ENCODE peak calls at places on chromosomes 6 and 20, in nine cellular contexts. R, C, Z, H, Q, G, V, J and O are unnamed samples.

GRCh38 chr6:138334000-138334399 is 43.7 kb upstream of the SMIM28 start:
- DNase-seq in R (no peak), C (no peak), Z (no peak), H (no peak), Q (no peak), G (no peak), V (no peak), J (no peak), O (no peak)

GRCh38 chr6:162443101-162443500 is 284.5 kb downstream of the PRKN start:
- DNase-seq in R (no peak), C (no peak), Z (no peak), H (no peak), Q (no peak), G (no peak), V (no peak), J (no peak), O (no peak)

GRCh38 chr6:131001945-131002661 is 60.9 kb downstream of the EPB41L2 start:
- DNase-seq in R (no peak), C (peak), Z (no peak), H (no peak), Q (no peak), G (no peak), V (no peak), J (peak), O (no peak)

GRCh38 chr6:128508588-128509296 is 11.7 kb downstream of the PTPRK start:
- DNase-seq in R (no peak), C (peak), Z (no peak), H (no peak), Q (peak), G (no peak), V (no peak), J (peak), O (no peak)

GRCh38 chr6:170434114-170434820 is 118.8 kb downstream of the PSMB1 start:
- DNase-seq in R (no peak), C (no peak), Z (peak), H (no peak), Q (no peak), G (no peak), V (peak), J (peak), O (no peak)

GRCh38 chr6:3162067-3162497 is 4.7 kb upstream of the TUBB2A start:
- DNase-seq in R (peak), C (no peak), Z (no peak), H (no peak), Q (no peak), G (no peak), V (no peak), J (peak), O (no peak)

GRCh38 chr20:22001886-22002285 is 296.4 kb downstream of the PAX1 start:
- DNase-seq in R (no peak), C (peak), Z (no peak), H (no peak), Q (peak), G (no peak), V (no peak), J (no peak), O (no peak)

GRCh38 chr6:9554806-9555205 is 860.1 kb downstream of the TFAP2A start:
- DNase-seq in R (no peak), C (peak), Z (no peak), H (no peak), Q (peak), G (no peak), V (no peak), J (peak), O (no peak)

GRCh38 chr6:46056906-46057529 is 41.4 kb upstream of the CLIC5 start:
- DNase-seq in R (no peak), C (peak), Z (no peak), H (no peak), Q (no peak), G (no peak), V (no peak), J (peak), O (no peak)

GRCh38 chr6:68473433-68474210 is 161.5 kb upstream of the ADGRB3 start:
- DNase-seq in R (no peak), C (no peak), Z (no peak), H (no peak), Q (peak), G (no peak), V (no peak), J (peak), O (no peak)

GRCh38 chr20:24109008-24109407 is 120.4 kb upstream of the GGTLC1 start:
- DNase-seq in R (peak), C (no peak), Z (no peak), H (no peak), Q (no peak), G (no peak), V (no peak), J (no peak), O (no peak)

GRCh38 chr20:48919882-48920526 is 1.5 kb upstream of the ARFGEF2 start:
- DNase-seq in R (no peak), C (no peak), Z (no peak), H (no peak), Q (no peak), G (no peak), V (no peak), J (no peak), O (no peak)
- H3K4me3 ChIP-seq in R (no peak), C (no peak), Z (no peak), H (no peak), Q (no peak), G (no peak), V (no peak), J (no peak), O (no peak)

DNA sequence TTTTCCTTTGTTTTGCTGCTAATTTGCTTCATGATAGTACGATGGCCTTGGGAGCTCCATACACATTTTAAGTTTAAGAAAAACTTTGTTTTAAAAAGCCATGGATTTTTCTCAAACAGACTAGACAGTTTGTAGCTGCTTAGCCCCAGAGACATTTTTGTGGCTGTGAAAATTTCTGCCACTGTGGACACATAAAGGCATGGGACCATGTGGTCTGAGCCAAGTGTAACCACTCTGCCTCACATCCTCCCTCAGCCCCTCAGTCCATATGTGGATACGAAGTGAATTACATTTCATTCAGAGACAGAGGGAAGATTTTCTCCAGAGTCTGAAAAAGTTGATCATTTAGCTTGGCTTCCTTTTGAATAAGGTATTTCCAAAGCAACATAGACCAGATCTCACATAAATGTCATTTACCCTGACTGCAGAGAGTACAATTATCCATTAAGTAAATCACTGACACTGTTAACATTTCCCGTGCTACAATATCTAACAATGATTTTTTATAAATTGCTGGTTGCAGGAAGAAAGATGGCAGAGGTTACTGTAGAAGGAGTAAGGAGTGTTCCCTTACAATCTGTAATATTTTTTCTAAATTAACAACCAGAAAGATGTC is 87.4 kb downstream of the GJA1 start:
- DNase-seq in R (no peak), C (no peak), Z (no peak), H (no peak), Q (no peak), G (no peak), V (no peak), J (peak), O (no peak)
- H3K4me3 ChIP-seq in R (no peak), C (peak), Z (peak), H (no peak), Q (no peak), G (no peak), V (no peak), J (no peak), O (no peak)

DNA sequence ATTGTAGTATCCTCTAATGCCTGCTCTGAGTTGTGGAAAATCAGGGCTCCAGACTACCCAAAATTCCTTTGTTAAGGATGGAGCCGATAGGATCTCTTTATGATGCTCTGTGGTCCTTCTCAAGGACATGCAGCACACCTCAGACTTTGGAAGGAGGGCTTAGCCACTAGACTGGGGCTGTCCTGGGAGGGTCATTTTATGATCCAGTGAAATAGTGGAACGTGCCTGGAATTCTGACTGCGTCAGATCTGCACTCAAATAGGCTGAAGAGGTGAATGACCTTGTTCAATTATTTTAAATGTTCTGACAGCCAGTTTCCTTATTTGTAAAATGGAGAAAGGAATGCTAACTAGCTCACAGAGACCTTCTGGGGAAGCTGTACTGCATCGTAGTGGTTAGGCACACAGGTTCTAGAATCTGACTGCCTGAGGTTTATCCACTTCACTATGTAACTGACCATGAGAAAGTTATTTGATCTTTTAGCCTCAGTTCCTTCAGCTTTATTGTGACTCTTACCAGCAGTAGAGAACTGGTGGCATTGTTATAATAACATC is 587.5 kb downstream of the MAFB start:
- DNase-seq in R (no peak), C (no peak), Z (no peak), H (no peak), Q (no peak), G (no peak), V (no peak), J (no peak), O (no peak)
- H3K4me3 ChIP-seq in R (no peak), C (no peak), Z (no peak), H (no peak), Q (no peak), G (no peak), V (no peak), J (no peak), O (no peak)

DNA sequence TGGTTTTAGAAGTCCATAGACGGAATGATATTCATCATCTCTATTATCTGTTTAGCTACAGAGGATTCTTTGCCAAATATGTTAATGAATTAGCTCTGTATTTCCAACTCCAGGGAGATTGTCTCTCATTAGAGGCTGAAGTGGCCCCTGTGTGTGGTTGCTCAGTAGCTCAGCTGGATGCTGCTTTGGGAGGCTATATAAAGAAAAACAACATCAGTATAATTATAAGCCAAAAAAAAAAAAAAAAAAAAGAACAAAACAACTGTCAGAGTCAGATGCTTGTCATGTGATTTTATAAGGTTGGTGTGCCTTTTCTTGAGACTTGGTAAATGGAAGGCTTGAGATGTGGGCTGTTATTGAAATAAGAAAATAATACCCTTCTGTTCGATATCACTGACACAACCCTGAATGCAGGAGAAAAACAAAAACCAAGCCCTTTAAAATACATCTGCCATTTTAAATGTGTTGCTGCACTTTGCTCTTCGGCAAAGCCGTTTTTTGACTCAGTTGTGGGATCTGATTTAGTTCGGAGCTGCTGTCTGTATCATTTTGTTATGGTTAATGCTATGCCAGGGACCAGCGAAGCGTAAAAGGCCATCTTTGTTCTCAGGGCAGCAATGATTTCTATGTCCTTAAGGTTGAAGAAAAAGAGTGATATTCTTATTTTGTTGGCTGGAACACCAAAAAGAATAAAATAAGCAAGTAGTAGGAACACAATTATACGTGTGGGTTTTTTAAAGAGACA is 422.6 kb downstream of the QKI start:
- DNase-seq in R (no peak), C (no peak), Z (no peak), H (no peak), Q (no peak), G (no peak), V (no peak), J (no peak), O (no peak)
- H3K4me3 ChIP-seq in R (no peak), C (no peak), Z (peak), H (no peak), Q (no peak), G (no peak), V (no peak), J (no peak), O (no peak)

DNA sequence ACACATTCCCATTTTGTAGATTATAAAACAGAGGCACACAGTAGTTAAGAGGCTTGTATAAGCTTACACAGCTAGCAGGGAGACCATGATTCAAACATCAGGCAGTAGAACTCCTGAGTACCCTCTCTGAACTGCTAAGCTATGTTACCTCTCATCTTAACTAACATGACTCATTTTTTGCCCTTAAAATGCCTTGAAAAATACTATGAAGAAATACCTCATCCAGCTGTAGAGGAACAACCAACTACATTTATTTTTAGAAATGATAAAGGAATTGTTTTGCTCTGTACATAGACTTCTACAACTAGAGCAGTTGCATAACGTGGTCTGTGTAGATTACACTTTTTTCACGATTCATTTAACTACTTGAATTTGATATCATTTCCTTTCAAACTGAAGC is 102.1 kb downstream of the FLRT3 start:
- DNase-seq in R (no peak), C (peak), Z (no peak), H (no peak), Q (peak), G (no peak), V (no peak), J (peak), O (no peak)
- H3K4me3 ChIP-seq in R (no peak), C (no peak), Z (no peak), H (no peak), Q (no peak), G (no peak), V (no peak), J (no peak), O (no peak)

GRCh38 chr6:139370707-139371345 is 3.6 kb downstream of the CITED2 start:
- DNase-seq in R (no peak), C (no peak), Z (no peak), H (no peak), Q (no peak), G (no peak), V (no peak), J (no peak), O (no peak)
- H3K4me3 ChIP-seq in R (no peak), C (peak), Z (peak), H (no peak), Q (peak), G (no peak), V (peak), J (peak), O (no peak)

DNA sequence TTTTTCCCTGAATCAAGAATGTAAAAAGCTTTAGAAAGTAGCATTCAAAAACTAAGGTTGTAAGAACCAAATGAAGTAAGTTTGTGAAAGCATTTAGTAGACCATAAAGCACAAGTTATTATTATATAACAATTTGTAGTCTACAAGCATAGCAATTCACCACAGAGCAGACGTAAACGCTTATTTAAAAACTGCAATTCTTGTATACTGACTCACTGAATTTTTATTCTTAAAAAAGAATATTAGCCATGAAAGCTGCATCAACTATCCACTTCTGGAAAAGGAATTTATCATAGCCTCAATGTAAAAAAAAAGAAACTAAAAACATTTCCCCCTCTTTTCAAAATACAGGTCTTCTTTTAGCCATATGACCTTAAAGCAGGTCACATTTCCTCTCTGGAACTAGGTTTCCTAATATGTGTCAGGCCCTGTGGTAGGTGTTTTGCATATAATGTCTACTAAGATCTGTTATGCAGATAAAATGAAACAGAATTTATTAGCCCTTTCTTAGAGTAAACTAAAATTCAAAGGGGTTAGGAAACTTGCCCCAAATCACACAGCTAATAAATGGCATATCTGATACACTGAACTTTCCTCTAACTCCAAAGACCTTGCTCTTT is 2.1 kb downstream of the MAP3K7 start:
- DNase-seq in R (peak), C (peak), Z (no peak), H (no peak), Q (no peak), G (no peak), V (no peak), J (peak), O (no peak)
- H3K4me3 ChIP-seq in R (peak), C (peak), Z (no peak), H (peak), Q (peak), G (peak), V (peak), J (peak), O (no peak)

GRCh38 chr6:65935412-65935811 is 228.4 kb upstream of the EYS start:
- DNase-seq in R (no peak), C (no peak), Z (no peak), H (no peak), Q (no peak), G (no peak), V (no peak), J (no peak), O (no peak)

GRCh38 chr6:65933390-65933789 is 226.4 kb upstream of the EYS start:
- DNase-seq in R (no peak), C (no peak), Z (no peak), H (no peak), Q (no peak), G (no peak), V (no peak), J (no peak), O (no peak)

GRCh38 chr6:65943548-65943947 is 236.5 kb upstream of the EYS start:
- DNase-seq in R (no peak), C (no peak), Z (no peak), H (no peak), Q (no peak), G (no peak), V (no peak), J (no peak), O (no peak)

DNA sequence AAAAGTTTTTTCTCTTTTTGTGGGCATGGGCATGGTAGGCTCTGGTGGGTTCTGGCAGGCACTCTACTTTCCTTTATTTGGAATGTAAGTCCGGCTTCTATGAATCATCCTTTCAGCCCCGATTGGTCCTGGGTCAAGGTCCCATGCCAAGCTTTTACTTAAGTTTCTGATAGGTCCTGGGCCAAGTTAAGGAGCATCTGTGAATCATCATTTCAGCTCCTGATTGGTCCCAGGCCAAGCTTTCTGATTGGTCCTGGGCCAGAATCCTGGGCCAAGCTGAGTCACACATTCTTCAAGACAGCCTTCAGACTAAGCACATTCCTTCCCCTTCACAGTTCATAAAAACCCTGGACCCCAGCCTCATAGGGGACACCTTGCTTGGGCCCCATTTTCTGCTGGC is 231.0 kb upstream of the EYS start:
- DNase-seq in R (no peak), C (no peak), Z (no peak), H (no peak), Q (peak), G (no peak), V (no peak), J (no peak), O (no peak)
- H3K4me3 ChIP-seq in R (no peak), C (no peak), Z (no peak), H (no peak), Q (no peak), G (no peak), V (no peak), J (no peak), O (no peak)

DNA sequence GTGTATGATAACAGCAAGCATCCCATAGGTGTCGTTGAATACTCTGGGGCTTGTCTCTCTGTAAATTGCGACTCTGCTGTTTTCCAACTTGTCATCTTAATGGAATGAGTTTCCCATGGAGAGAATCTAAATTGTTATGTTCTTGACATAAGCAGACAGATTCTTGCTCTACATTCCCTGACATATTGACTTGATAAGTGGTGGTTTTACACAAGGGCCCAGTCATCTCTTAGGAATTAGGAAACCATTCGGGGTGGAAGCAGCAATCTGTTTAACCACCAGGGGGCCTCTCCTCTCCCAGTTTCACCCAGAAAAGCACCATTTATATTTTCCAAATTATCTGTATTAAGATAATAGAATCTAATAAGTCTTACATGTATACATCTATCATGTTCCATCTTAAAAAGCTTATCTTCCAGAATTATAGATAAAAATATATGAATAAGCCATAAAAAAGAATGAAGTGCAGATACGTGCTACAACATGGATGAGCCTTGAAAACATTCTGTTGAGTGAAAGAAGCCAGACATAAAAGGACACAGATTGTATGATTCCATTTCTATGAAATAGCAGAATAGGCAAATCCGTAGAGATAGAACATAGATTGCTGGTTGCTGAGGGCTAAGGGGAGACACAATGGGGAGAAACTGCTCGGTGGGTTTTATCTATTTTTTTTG is 23.1 kb upstream of the MROH8 start:
- DNase-seq in R (peak), C (peak), Z (no peak), H (no peak), Q (peak), G (no peak), V (peak), J (peak), O (no peak)
- H3K4me3 ChIP-seq in R (no peak), C (peak), Z (no peak), H (no peak), Q (no peak), G (no peak), V (no peak), J (peak), O (no peak)

GRCh38 chr6:137024172-137024990 is 20.4 kb downstream of the IL20RA start:
- DNase-seq in R (no peak), C (no peak), Z (no peak), H (no peak), Q (no peak), G (no peak), V (no peak), J (no peak), O (no peak)
- H3K4me3 ChIP-seq in R (no peak), C (no peak), Z (no peak), H (no peak), Q (no peak), G (no peak), V (no peak), J (no peak), O (no peak)